ENCODE peak calls at places on chromosomes 16 and 17, in six cellular contexts. One of them, this sample, is unnamed.
A peak's percentile ranks its signal among the peaks of the same experiment; 100 is the strongest.

GRCh38 chr17:47257651-47258339 is 4.2 kb downstream of the ITGB3 start:
- DNase-seq in cardiac fibroblast: peak; percentile 77
- DNase-seq in A549: no peak
- DNase-seq in NCI-H1048: no peak
- DNase-seq in cardiac muscle cell: no peak
- DNase-seq in stimulated activated CD8-positive, alpha-beta memory T cell treated with anti-CD3 and anti-CD28 coated beads, Interleukin-12 subunit alpha, Interleukin-12 subunit beta, amount 100 ng/mL, for 4 hours: no peak
- DNase-seq in this sample: peak; percentile 88

GRCh38 chr17:4167786-4168185 is 24.8 kb downstream of the CYB5D2 start:
- DNase-seq in cardiac fibroblast: no peak
- DNase-seq in A549: no peak
- DNase-seq in NCI-H1048: no peak
- DNase-seq in cardiac muscle cell: no peak
- DNase-seq in stimulated activated CD8-positive, alpha-beta memory T cell treated with anti-CD3 and anti-CD28 coated beads, Interleukin-12 subunit alpha, Interleukin-12 subunit beta, amount 100 ng/mL, for 4 hours: no peak
- DNase-seq in this sample: no peak

GRCh38 chr16:14454391-14454790 is 175.7 kb downstream of the PARN start:
- DNase-seq in cardiac fibroblast: peak; percentile 49
- DNase-seq in A549: no peak
- DNase-seq in NCI-H1048: no peak
- DNase-seq in cardiac muscle cell: no peak
- DNase-seq in stimulated activated CD8-positive, alpha-beta memory T cell treated with anti-CD3 and anti-CD28 coated beads, Interleukin-12 subunit alpha, Interleukin-12 subunit beta, amount 100 ng/mL, for 4 hours: no peak
- DNase-seq in this sample: peak; percentile 65

GRCh38 chr17:19646788-19647696 is 1.5 kb upstream of the ALDH3A2 start:
- DNase-seq in cardiac fibroblast: peak; percentile 36
- DNase-seq in A549: no peak
- DNase-seq in NCI-H1048: no peak
- DNase-seq in cardiac muscle cell: no peak
- DNase-seq in stimulated activated CD8-positive, alpha-beta memory T cell treated with anti-CD3 and anti-CD28 coated beads, Interleukin-12 subunit alpha, Interleukin-12 subunit beta, amount 100 ng/mL, for 4 hours: no peak
- DNase-seq in this sample: no peak

GRCh38 chr17:6279659-6280058 is 155.3 kb downstream of the AIPL1 start:
- DNase-seq in cardiac fibroblast: no peak
- DNase-seq in A549: no peak
- DNase-seq in NCI-H1048: no peak
- DNase-seq in cardiac muscle cell: no peak
- DNase-seq in stimulated activated CD8-positive, alpha-beta memory T cell treated with anti-CD3 and anti-CD28 coated beads, Interleukin-12 subunit alpha, Interleukin-12 subunit beta, amount 100 ng/mL, for 4 hours: no peak
- DNase-seq in this sample: no peak

GRCh38 chr16:1726661-1727502 is 20.9 kb downstream of the MAPK8IP3 start:
- DNase-seq in cardiac fibroblast: no peak
- DNase-seq in A549: no peak
- DNase-seq in NCI-H1048: no peak
- DNase-seq in cardiac muscle cell: no peak
- DNase-seq in stimulated activated CD8-positive, alpha-beta memory T cell treated with anti-CD3 and anti-CD28 coated beads, Interleukin-12 subunit alpha, Interleukin-12 subunit beta, amount 100 ng/mL, for 4 hours: no peak
- DNase-seq in this sample: no peak

GRCh38 chr17:51486091-51486490 is 225.7 kb downstream of the UTP18 start:
- DNase-seq in cardiac fibroblast: no peak
- DNase-seq in A549: no peak
- DNase-seq in NCI-H1048: no peak
- DNase-seq in cardiac muscle cell: no peak
- DNase-seq in stimulated activated CD8-positive, alpha-beta memory T cell treated with anti-CD3 and anti-CD28 coated beads, Interleukin-12 subunit alpha, Interleukin-12 subunit beta, amount 100 ng/mL, for 4 hours: no peak
- DNase-seq in this sample: no peak

GRCh38 chr16:27169511-27170071 is 33.7 kb upstream of the KDM8 start:
- DNase-seq in cardiac fibroblast: peak; percentile 59
- DNase-seq in A549: no peak
- DNase-seq in NCI-H1048: no peak
- DNase-seq in cardiac muscle cell: no peak
- DNase-seq in stimulated activated CD8-positive, alpha-beta memory T cell treated with anti-CD3 and anti-CD28 coated beads, Interleukin-12 subunit alpha, Interleukin-12 subunit beta, amount 100 ng/mL, for 4 hours: peak; percentile 25
- DNase-seq in this sample: peak; percentile 99

GRCh38 chr17:36816214-36816613 is 121.1 kb upstream of the LHX1 start:
- DNase-seq in cardiac fibroblast: no peak
- DNase-seq in A549: no peak
- DNase-seq in NCI-H1048: no peak
- DNase-seq in cardiac muscle cell: no peak
- DNase-seq in stimulated activated CD8-positive, alpha-beta memory T cell treated with anti-CD3 and anti-CD28 coated beads, Interleukin-12 subunit alpha, Interleukin-12 subunit beta, amount 100 ng/mL, for 4 hours: no peak
- DNase-seq in this sample: no peak

GRCh38 chr17:42116705-42117396 is 4.3 kb downstream of the KAT2A start:
- DNase-seq in cardiac fibroblast: peak; percentile 88
- DNase-seq in A549: peak; percentile 86
- DNase-seq in NCI-H1048: no peak
- DNase-seq in cardiac muscle cell: peak; percentile 89
- DNase-seq in stimulated activated CD8-positive, alpha-beta memory T cell treated with anti-CD3 and anti-CD28 coated beads, Interleukin-12 subunit alpha, Interleukin-12 subunit beta, amount 100 ng/mL, for 4 hours: peak; percentile 63
- DNase-seq in this sample: peak; percentile 46

GRCh38 chr16:78364501-78364900 is 265.0 kb downstream of the WWOX start:
- DNase-seq in cardiac fibroblast: no peak
- DNase-seq in A549: no peak
- DNase-seq in NCI-H1048: no peak
- DNase-seq in cardiac muscle cell: no peak
- DNase-seq in stimulated activated CD8-positive, alpha-beta memory T cell treated with anti-CD3 and anti-CD28 coated beads, Interleukin-12 subunit alpha, Interleukin-12 subunit beta, amount 100 ng/mL, for 4 hours: no peak
- DNase-seq in this sample: no peak

GRCh38 chr16:75114179-75114945 is 2.2 kb downstream of the LDHD start:
- DNase-seq in cardiac fibroblast: no peak
- DNase-seq in A549: no peak
- DNase-seq in NCI-H1048: no peak
- DNase-seq in cardiac muscle cell: no peak
- DNase-seq in stimulated activated CD8-positive, alpha-beta memory T cell treated with anti-CD3 and anti-CD28 coated beads, Interleukin-12 subunit alpha, Interleukin-12 subunit beta, amount 100 ng/mL, for 4 hours: no peak
- DNase-seq in this sample: no peak

GRCh38 chr17:58060596-58061191 is 22.5 kb upstream of the DYNLL2 start:
- DNase-seq in cardiac fibroblast: peak; percentile 6
- DNase-seq in A549: no peak
- DNase-seq in NCI-H1048: no peak
- DNase-seq in cardiac muscle cell: no peak
- DNase-seq in stimulated activated CD8-positive, alpha-beta memory T cell treated with anti-CD3 and anti-CD28 coated beads, Interleukin-12 subunit alpha, Interleukin-12 subunit beta, amount 100 ng/mL, for 4 hours: no peak
- DNase-seq in this sample: peak; percentile 29

GRCh38 chr16:49129935-49130334 is 151.7 kb downstream of the CBLN1 start:
- DNase-seq in cardiac fibroblast: no peak
- DNase-seq in A549: no peak
- DNase-seq in NCI-H1048: no peak
- DNase-seq in cardiac muscle cell: no peak
- DNase-seq in stimulated activated CD8-positive, alpha-beta memory T cell treated with anti-CD3 and anti-CD28 coated beads, Interleukin-12 subunit alpha, Interleukin-12 subunit beta, amount 100 ng/mL, for 4 hours: no peak
- DNase-seq in this sample: no peak

GRCh38 chr16:86096850-86097249 is 197.9 kb downstream of the IRF8 start:
- DNase-seq in cardiac fibroblast: no peak
- DNase-seq in A549: no peak
- DNase-seq in NCI-H1048: no peak
- DNase-seq in cardiac muscle cell: no peak
- DNase-seq in stimulated activated CD8-positive, alpha-beta memory T cell treated with anti-CD3 and anti-CD28 coated beads, Interleukin-12 subunit alpha, Interleukin-12 subunit beta, amount 100 ng/mL, for 4 hours: no peak
- DNase-seq in this sample: no peak

GRCh38 chr17:81868674-81869220 is 2.4 kb downstream of the ARHGDIA start:
- DNase-seq in cardiac fibroblast: peak; percentile 87
- DNase-seq in A549: peak; percentile 58
- DNase-seq in NCI-H1048: no peak
- DNase-seq in cardiac muscle cell: peak; percentile 25
- DNase-seq in stimulated activated CD8-positive, alpha-beta memory T cell treated with anti-CD3 and anti-CD28 coated beads, Interleukin-12 subunit alpha, Interleukin-12 subunit beta, amount 100 ng/mL, for 4 hours: no peak
- DNase-seq in this sample: peak; percentile 81

GRCh38 chr16:78005881-78006280 is 16.5 kb upstream of the CLEC3A start:
- DNase-seq in cardiac fibroblast: no peak
- DNase-seq in A549: peak; percentile 7
- DNase-seq in NCI-H1048: no peak
- DNase-seq in cardiac muscle cell: peak; percentile 4
- DNase-seq in stimulated activated CD8-positive, alpha-beta memory T cell treated with anti-CD3 and anti-CD28 coated beads, Interleukin-12 subunit alpha, Interleukin-12 subunit beta, amount 100 ng/mL, for 4 hours: no peak
- DNase-seq in this sample: no peak

This sample was measured in astrocyte.